ENCODE peak calls at places on chromosomes 16 and 17, in four cellular contexts. One of them, this sample, is unnamed.

GRCh38 chr17:65446838-65447526 is 114.5 kb downstream of the AXIN2 start:
- DNase-seq in fibroblast of mammary gland: peak
- DNase-seq in heart left ventricle: no peak
- DNase-seq in aorta: no peak
- DNase-seq in this sample: no peak

GRCh38 chr16:1524366-1524765 is 9.1 kb upstream of the TMEM204 start:
- DNase-seq in heart left ventricle: no peak
- DNase-seq in aorta: no peak
- DNase-seq in fibroblast of mammary gland: no peak
- DNase-seq in this sample: no peak

GRCh38 chr17:17343896-17344506 is 40.8 kb downstream of the NT5M start:
- DNase-seq in heart left ventricle: no peak
- DNase-seq in aorta: peak
- DNase-seq in fibroblast of mammary gland: no peak
- DNase-seq in this sample: no peak

GRCh38 chr16:50152386-50152806 is 710 bp upstream of the TENT4B start:
- DNase-seq in fibroblast of mammary gland: peak
- DNase-seq in aorta: peak
- DNase-seq in heart left ventricle: no peak
- DNase-seq in this sample: peak

GRCh38 chr16:22775220-22775912 is 38.6 kb upstream of the HS3ST2 start:
- DNase-seq in fibroblast of mammary gland: no peak
- DNase-seq in heart left ventricle: no peak
- DNase-seq in aorta: no peak
- DNase-seq in this sample: no peak

GRCh38 chr17:54992797-54993639 is 24.5 kb downstream of the STXBP4 start:
- DNase-seq in aorta: no peak
- DNase-seq in heart left ventricle: no peak
- DNase-seq in fibroblast of mammary gland: peak
- DNase-seq in this sample: no peak

GRCh38 chr16:31202402-31203385 is at the start of gene PYCARD:
- DNase-seq in aorta: peak
- DNase-seq in heart left ventricle: peak
- DNase-seq in fibroblast of mammary gland: peak
- DNase-seq in this sample: peak

GRCh38 chr16:85372627-85373372 is 240.3 kb upstream of the GSE1 start:
- DNase-seq in aorta: peak
- DNase-seq in heart left ventricle: no peak
- DNase-seq in fibroblast of mammary gland: peak
- DNase-seq in this sample: peak

GRCh38 chr17:55727920-55728319 is 5.3 kb upstream of the TMEM100 start:
- DNase-seq in heart left ventricle: no peak
- DNase-seq in fibroblast of mammary gland: peak
- DNase-seq in aorta: no peak
- DNase-seq in this sample: no peak

GRCh38 chr17:77675816-77676799 is 282.4 kb upstream of the TNRC6C start:
- DNase-seq in heart left ventricle: no peak
- DNase-seq in fibroblast of mammary gland: no peak
- DNase-seq in aorta: no peak
- DNase-seq in this sample: no peak

GRCh38 chr17:45241315-45242011 is 19.8 kb downstream of the FMNL1 start:
- DNase-seq in heart left ventricle: no peak
- DNase-seq in fibroblast of mammary gland: no peak
- DNase-seq in aorta: peak
- DNase-seq in this sample: no peak

GRCh38 chr17:68288804-68289203 is 2.1 kb downstream of the SLC16A6 start:
- DNase-seq in fibroblast of mammary gland: no peak
- DNase-seq in aorta: no peak
- DNase-seq in heart left ventricle: no peak
- DNase-seq in this sample: peak

GRCh38 chr17:44417553-44417952 is 28.1 kb upstream of the ITGA2B start:
- DNase-seq in aorta: no peak
- DNase-seq in fibroblast of mammary gland: peak
- DNase-seq in heart left ventricle: no peak
- DNase-seq in this sample: no peak

GRCh38 chr17:77454560-77455095 is 313.9 kb downstream of the SEC14L1 start:
- DNase-seq in aorta: no peak
- DNase-seq in fibroblast of mammary gland: no peak
- DNase-seq in heart left ventricle: no peak
- DNase-seq in this sample: peak

GRCh38 chr17:40563371-40564052 is 1.8 kb downstream of the CCR7 start:
- DNase-seq in aorta: peak
- DNase-seq in heart left ventricle: no peak
- DNase-seq in fibroblast of mammary gland: no peak
- DNase-seq in this sample: no peak

GRCh38 chr17:9021985-9022552 is 759 bp downstream of the NTN1 start:
- DNase-seq in heart left ventricle: peak
- DNase-seq in fibroblast of mammary gland: peak
- DNase-seq in aorta: peak
- DNase-seq in this sample: no peak

GRCh38 chr17:80819422-80820164 is 172.0 kb upstream of the CHMP6 start:
- DNase-seq in heart left ventricle: no peak
- DNase-seq in aorta: peak
- DNase-seq in fibroblast of mammary gland: no peak
- DNase-seq in this sample: no peak

GRCh38 chr16:8717892-8718400 is 43.5 kb downstream of the ABAT start:
- DNase-seq in fibroblast of mammary gland: no peak
- DNase-seq in aorta: no peak
- DNase-seq in heart left ventricle: no peak
- DNase-seq in this sample: no peak

GRCh38 chr17:19339341-19339815 is 23.1 kb downstream of the B9D1 start:
- DNase-seq in aorta: no peak
- DNase-seq in heart left ventricle: no peak
- DNase-seq in fibroblast of mammary gland: no peak
- DNase-seq in this sample: no peak

GRCh38 chr16:11359370-11359769 is 14.1 kb downstream of the RMI2 start:
- DNase-seq in aorta: no peak
- DNase-seq in fibroblast of mammary gland: peak
- DNase-seq in heart left ventricle: no peak
- DNase-seq in this sample: no peak

GRCh38 chr16:11964761-11965539 is at the start of gene TNFRSF17:
- DNase-seq in fibroblast of mammary gland: peak
- DNase-seq in heart left ventricle: no peak
- DNase-seq in aorta: no peak
- DNase-seq in this sample: no peak

GRCh38 chr17:56737741-56738161 is 96.0 kb downstream of the C17orf67 start:
- DNase-seq in fibroblast of mammary gland: peak
- DNase-seq in heart left ventricle: no peak
- DNase-seq in aorta: no peak
- DNase-seq in this sample: peak

GRCh38 chr16:30406911-30407793 is at the start of gene ZNF771:
- DNase-seq in aorta: peak
- DNase-seq in fibroblast of mammary gland: peak
- DNase-seq in heart left ventricle: peak
- DNase-seq in this sample: peak

GRCh38 chr17:8649157-8650118 is 18.9 kb upstream of the MYH10 start:
- DNase-seq in aorta: peak
- DNase-seq in fibroblast of mammary gland: peak
- DNase-seq in heart left ventricle: peak
- DNase-seq in this sample: no peak

GRCh38 chr17:82931696-82932060 is 91.9 kb upstream of the ZNF750 start:
- DNase-seq in fibroblast of mammary gland: peak
- DNase-seq in heart left ventricle: peak
- DNase-seq in aorta: peak
- DNase-seq in this sample: no peak

GRCh38 chr16:50303605-50304466 is 37.5 kb downstream of the ADCY7 start:
- DNase-seq in aorta: peak
- DNase-seq in heart left ventricle: peak
- DNase-seq in fibroblast of mammary gland: no peak
- DNase-seq in this sample: peak

GRCh38 chr16:51159296-51159695 is 8.2 kb upstream of the SALL1 start:
- DNase-seq in heart left ventricle: no peak
- DNase-seq in fibroblast of mammary gland: peak
- DNase-seq in aorta: no peak
- DNase-seq in this sample: no peak

GRCh38 chr16:28107232-28107631 is 43.7 kb upstream of the GSG1L start:
- DNase-seq in aorta: no peak
- DNase-seq in heart left ventricle: no peak
- DNase-seq in fibroblast of mammary gland: no peak
- DNase-seq in this sample: no peak

GRCh38 chr16:85086347-85087291 is 25.7 kb downstream of the CIBAR2 start:
- DNase-seq in fibroblast of mammary gland: peak
- DNase-seq in heart left ventricle: peak
- DNase-seq in aorta: peak
- DNase-seq in this sample: peak

GRCh38 chr16:72400257-72401078 is 228.5 kb upstream of the PMFBP1 start:
- DNase-seq in aorta: no peak
- DNase-seq in fibroblast of mammary gland: peak
- DNase-seq in heart left ventricle: peak
- DNase-seq in this sample: peak

GRCh38 chr16:3283525-3284447 is 495 bp downstream of the ZNF263 start:
- DNase-seq in heart left ventricle: peak
- DNase-seq in fibroblast of mammary gland: no peak
- DNase-seq in aorta: peak
- DNase-seq in this sample: no peak

GRCh38 chr17:60383379-60383778 is 8.6 kb downstream of the USP32 start:
- DNase-seq in aorta: no peak
- DNase-seq in heart left ventricle: no peak
- DNase-seq in fibroblast of mammary gland: no peak
- DNase-seq in this sample: no peak

GRCh38 chr16:22614271-22614947 is 103.7 kb downstream of the NPIPB5 start:
- DNase-seq in heart left ventricle: no peak
- DNase-seq in fibroblast of mammary gland: peak
- DNase-seq in aorta: no peak
- DNase-seq in this sample: no peak

DNA sequence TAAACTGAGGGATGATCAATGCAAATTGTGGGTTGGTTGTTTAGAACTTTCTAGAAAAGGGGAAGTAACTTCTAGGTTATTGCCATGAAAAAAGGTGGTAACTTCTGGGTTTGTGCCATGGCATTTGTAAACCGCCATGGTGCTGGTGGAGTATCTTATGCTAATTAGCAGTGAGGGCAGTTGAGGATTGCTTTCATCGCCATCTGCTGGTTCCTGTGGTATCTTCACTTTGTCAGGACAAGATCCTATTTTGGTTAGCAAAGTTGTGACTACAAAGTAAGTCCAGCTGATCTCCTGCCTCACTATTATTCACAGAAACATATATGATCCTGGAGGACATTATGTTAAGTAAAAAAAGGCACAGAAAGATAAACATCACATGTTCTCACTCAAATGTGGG is 1332.3 kb downstream of the CDH11 start:
- DNase-seq in fibroblast of mammary gland: no peak
- DNase-seq in aorta: no peak
- DNase-seq in heart left ventricle: no peak
- DNase-seq in this sample: no peak
- H3K4me3 ChIP-seq in fibroblast of mammary gland: no peak
- H3K4me3 ChIP-seq in aorta: no peak
- H3K4me3 ChIP-seq in heart left ventricle: no peak
- H3K4me3 ChIP-seq in this sample: no peak

DNA sequence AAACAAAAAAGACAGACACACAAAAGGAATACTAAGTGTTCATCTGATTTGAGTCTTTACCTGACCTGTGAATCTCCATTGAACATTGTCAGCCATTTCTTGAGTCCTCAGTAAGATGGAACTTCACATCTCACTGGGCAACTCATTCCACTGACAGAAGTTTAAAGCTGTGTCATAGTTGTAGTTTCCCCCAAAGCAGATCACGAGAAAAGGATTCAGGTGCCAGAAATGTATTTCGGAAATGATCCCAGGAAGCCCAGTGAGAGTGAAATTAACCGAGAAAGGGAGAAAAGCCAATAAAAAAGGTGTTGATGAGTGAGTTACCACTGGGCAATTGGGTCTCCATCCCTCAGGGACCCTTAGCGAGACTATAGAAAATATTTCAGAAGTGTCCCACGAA is 6.5 kb downstream of the CHD9 start:
- DNase-seq in aorta: no peak
- DNase-seq in fibroblast of mammary gland: no peak
- DNase-seq in heart left ventricle: no peak
- DNase-seq in this sample: no peak
- H3K4me3 ChIP-seq in aorta: no peak
- H3K4me3 ChIP-seq in fibroblast of mammary gland: no peak
- H3K4me3 ChIP-seq in heart left ventricle: no peak
- H3K4me3 ChIP-seq in this sample: no peak

GRCh38 chr17:11719852-11720251 is 121.6 kb downstream of the DNAH9 start:
- DNase-seq in fibroblast of mammary gland: no peak
- DNase-seq in heart left ventricle: no peak
- DNase-seq in aorta: no peak
- DNase-seq in this sample: no peak
- H3K4me3 ChIP-seq in fibroblast of mammary gland: no peak
- H3K4me3 ChIP-seq in heart left ventricle: no peak
- H3K4me3 ChIP-seq in aorta: no peak
- H3K4me3 ChIP-seq in this sample: no peak

GRCh38 chr17:31609331-31609730 is 217.9 kb downstream of the RAB11FIP4 start:
- DNase-seq in heart left ventricle: no peak
- DNase-seq in fibroblast of mammary gland: no peak
- DNase-seq in aorta: no peak
- DNase-seq in this sample: no peak

GRCh38 chr17:31608659-31609254 is 217.3 kb downstream of the RAB11FIP4 start:
- DNase-seq in fibroblast of mammary gland: no peak
- DNase-seq in aorta: no peak
- DNase-seq in heart left ventricle: no peak
- DNase-seq in this sample: no peak

GRCh38 chr17:31604936-31605335 is 213.5 kb downstream of the RAB11FIP4 start:
- DNase-seq in heart left ventricle: no peak
- DNase-seq in fibroblast of mammary gland: no peak
- DNase-seq in aorta: no peak
- DNase-seq in this sample: no peak

GRCh38 chr17:31605761-31606160 is 214.3 kb downstream of the RAB11FIP4 start:
- DNase-seq in aorta: no peak
- DNase-seq in fibroblast of mammary gland: no peak
- DNase-seq in heart left ventricle: no peak
- DNase-seq in this sample: no peak

GRCh38 chr17:31610301-31610910 is 218.9 kb downstream of the RAB11FIP4 start:
- DNase-seq in heart left ventricle: no peak
- DNase-seq in aorta: no peak
- DNase-seq in fibroblast of mammary gland: no peak
- DNase-seq in this sample: no peak
- H3K4me3 ChIP-seq in heart left ventricle: no peak
- H3K4me3 ChIP-seq in aorta: no peak
- H3K4me3 ChIP-seq in fibroblast of mammary gland: no peak
- H3K4me3 ChIP-seq in this sample: no peak

GRCh38 chr17:75897076-75898019 is 597 bp upstream of the TRIM65 start:
- DNase-seq in fibroblast of mammary gland: no peak
- DNase-seq in heart left ventricle: peak
- DNase-seq in aorta: no peak
- DNase-seq in this sample: no peak
- H3K4me3 ChIP-seq in fibroblast of mammary gland: peak
- H3K4me3 ChIP-seq in heart left ventricle: peak
- H3K4me3 ChIP-seq in aorta: no peak
- H3K4me3 ChIP-seq in this sample: peak

This sample was measured in HL-60.